ENCODE peak calls at places on chromosomes 3 and 15, in four cellular contexts. Q, B, H and D are unnamed samples.
A peak's percentile ranks its signal among the peaks of the same experiment; 100 is the strongest.

GRCh38 chr3:156910022-156910421 is 83.9 kb downstream of the LEKR1 start:
- DNase-seq in Q (no peak), B (no peak), H (no peak), D (no peak)

GRCh38 chr3:43054754-43055153 is 51.1 kb downstream of the POMGNT2 start:
- DNase-seq in B (no peak), Q (no peak), H (no peak), D (no peak)

GRCh38 chr3:31172336-31172735 is 277.9 kb upstream of the GADL1 start:
- DNase-seq in Q (no peak), H (no peak), B (no peak), D (no peak)

GRCh38 chr3:42688487-42689420 is 3.4 kb downstream of the KLHL40 start:
- DNase-seq in H (no peak), Q (no peak), B (no peak), D (no peak)

GRCh38 chr3:73520931-73521461 is 103.7 kb downstream of the PDZRN3 start:
- DNase-seq in B (no peak), H (no peak), Q (no peak), D (no peak)

GRCh38 chr15:56608993-56609392 is 124.3 kb downstream of the ZNF280D start:
- DNase-seq in B (no peak), H (no peak), Q (no peak), D (no peak)

GRCh38 chr15:87631093-87631492 is 625.4 kb downstream of the NTRK3 start:
- DNase-seq in H (no peak), Q (no peak), B (no peak), D (no peak)

GRCh38 chr3:73243740-73244139 is 182.3 kb downstream of the EBLN2 start:
- DNase-seq in Q (no peak), H (no peak), B (no peak), D (no peak)

GRCh38 chr3:129526121-129526900 is 2.1 kb upstream of the RHO start:
- DNase-seq in B (no peak), Q (no peak), H (no peak), D (no peak)

GRCh38 chr3:56339244-56339643 is 129.0 kb downstream of the ERC2 start:
- DNase-seq in Q (no peak), H (no peak), B (no peak), D (no peak)

GRCh38 chr3:45491344-45491743 is 103.0 kb downstream of the LARS2 start:
- DNase-seq in B (no peak), H (no peak), Q (peak; percentile 29), D (no peak)

GRCh38 chr3:69357196-69357595 is 28.7 kb downstream of the FRMD4B start:
- DNase-seq in B (no peak), H (no peak), Q (no peak), D (no peak)

GRCh38 chr3:17850448-17850847 is 108.0 kb upstream of the TBC1D5 start:
- DNase-seq in H (no peak), Q (no peak), B (no peak), D (no peak)

GRCh38 chr3:146577662-146578061 is 27.5 kb downstream of the PLSCR5 start:
- DNase-seq in B (no peak), Q (peak; percentile 4), H (no peak), D (peak; percentile 26)

GRCh38 chr15:82044373-82045178 is 1.2 kb downstream of the MEX3B start:
- DNase-seq in Q (peak; percentile 28), B (no peak), H (peak; percentile 58), D (no peak)